ENCODE peak calls at places on chromosomes 11 and 22, in six cellular contexts. J is heart right ventricle, K is AG04450, N is retinal pigment epithelial cell, X is tibial artery, I is upper lobe of right lung. H is an unnamed sample.

GRCh38 chr11:77467993-77468392 is 5.9 kb downstream of the PAK1 start:
- DNase-seq in N (no peak), X (no peak), J (no peak), I (no peak), K (no peak), H (no peak)

GRCh38 chr22:44924724-44925123 is 85.1 kb downstream of the PHF21B start:
- DNase-seq in I (no peak), X (peak), N (no peak), K (no peak), J (no peak), H (no peak)

GRCh38 chr11:124942446-124943202 is 6.8 kb upstream of the HEPACAM start:
- DNase-seq in K (no peak), X (no peak), I (no peak), N (no peak), J (no peak), H (no peak)

GRCh38 chr11:130407978-130408377 is 20.4 kb downstream of the ADAMTS8 start:
- DNase-seq in J (peak), K (no peak), N (no peak), X (peak), I (no peak), H (no peak)

GRCh38 chr11:117538731-117539130 is 211.1 kb downstream of the CEP164 start:
- DNase-seq in N (no peak), K (no peak), J (no peak), X (no peak), I (no peak), H (no peak)

GRCh38 chr22:21984793-21985192 is 2.2 kb upstream of the TOP3B start:
- DNase-seq in I (no peak), J (no peak), K (no peak), X (no peak), N (no peak), H (no peak)

GRCh38 chr22:21015051-21016006 is at the start of gene P2RX6:
- DNase-seq in I (no peak), X (no peak), K (no peak), N (no peak), J (no peak), H (no peak)

GRCh38 chr22:38927033-38927789 is 30.2 kb upstream of the APOBEC3A start:
- DNase-seq in N (peak), I (peak), K (no peak), X (peak), J (peak), H (no peak)

GRCh38 chr22:27129266-27129665 is 471.9 kb downstream of the MIAT start:
- DNase-seq in K (no peak), I (no peak), N (no peak), J (no peak), X (no peak), H (no peak)

GRCh38 chr11:10267821-10268220 is 26.2 kb downstream of the SBF2 start:
- DNase-seq in I (no peak), N (no peak), J (no peak), X (no peak), K (no peak), H (no peak)

GRCh38 chr11:110092577-110093406 is at the start of gene ZC3H12C:
- DNase-seq in K (peak), X (peak), N (no peak), J (peak), I (peak), H (peak)

GRCh38 chr11:110091995-110092576 is 1.1 kb upstream of the ZC3H12C start:
- DNase-seq in J (no peak), I (no peak), N (no peak), X (no peak), K (no peak), H (no peak)

GRCh38 chr11:110095554-110095953 is 2.4 kb downstream of the ZC3H12C start:
- DNase-seq in J (no peak), I (no peak), N (no peak), K (no peak), X (no peak), H (no peak)

GRCh38 chr11:110094298-110095073 is 1.3 kb downstream of the ZC3H12C start:
- DNase-seq in X (no peak), J (no peak), N (no peak), K (no peak), I (no peak), H (no peak)

DNA sequence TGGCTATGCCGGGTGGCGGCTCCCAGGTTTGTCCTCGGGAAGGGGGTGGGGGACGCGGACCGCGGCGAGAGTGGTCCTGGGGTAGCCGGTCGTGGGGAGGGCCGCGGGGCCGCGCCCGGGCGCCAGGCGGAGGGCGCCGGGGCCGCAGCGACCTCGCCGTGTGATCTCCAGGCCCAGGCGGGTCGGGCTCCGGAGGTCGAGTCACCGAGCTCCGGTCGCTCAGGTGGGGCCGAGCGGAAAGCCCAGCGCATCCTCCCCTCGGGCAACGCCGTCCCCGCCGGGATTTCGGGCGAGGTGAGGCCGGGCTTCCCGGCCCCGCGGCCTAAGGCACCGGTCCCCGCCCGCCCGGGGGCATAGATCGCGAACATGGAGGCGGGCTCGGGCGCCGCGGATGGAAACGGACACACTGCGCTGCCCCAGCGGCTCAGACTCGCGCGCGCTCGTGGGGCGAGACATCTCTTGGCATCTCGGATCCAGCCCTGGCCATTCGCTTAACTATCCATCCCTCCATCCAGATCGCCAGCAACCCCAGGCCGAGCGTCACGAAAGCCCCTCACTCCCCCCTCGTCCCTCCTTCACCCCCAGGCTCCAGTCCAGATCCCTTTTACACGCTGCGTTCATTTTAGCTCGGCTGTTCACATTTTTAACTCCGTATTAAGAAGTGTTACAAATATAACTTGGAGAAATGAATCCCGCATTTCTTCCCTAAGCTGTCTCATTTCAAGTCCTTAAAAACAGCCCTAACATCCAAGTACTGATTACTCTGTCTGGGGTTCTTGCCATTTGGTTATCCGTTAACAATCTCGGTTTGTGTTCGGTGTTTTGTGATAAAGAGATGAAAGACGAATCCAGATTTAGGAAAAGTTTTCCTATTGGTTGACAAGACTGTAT is 460 bp downstream of the ZC3H12C start:
- DNase-seq in X (peak), I (peak), K (no peak), J (peak), N (no peak), H (no peak)
- TF ChIP-seq CTCF in X (no peak), I (no peak), K (no peak), J (no peak), N (no peak), H (no peak)

DNA sequence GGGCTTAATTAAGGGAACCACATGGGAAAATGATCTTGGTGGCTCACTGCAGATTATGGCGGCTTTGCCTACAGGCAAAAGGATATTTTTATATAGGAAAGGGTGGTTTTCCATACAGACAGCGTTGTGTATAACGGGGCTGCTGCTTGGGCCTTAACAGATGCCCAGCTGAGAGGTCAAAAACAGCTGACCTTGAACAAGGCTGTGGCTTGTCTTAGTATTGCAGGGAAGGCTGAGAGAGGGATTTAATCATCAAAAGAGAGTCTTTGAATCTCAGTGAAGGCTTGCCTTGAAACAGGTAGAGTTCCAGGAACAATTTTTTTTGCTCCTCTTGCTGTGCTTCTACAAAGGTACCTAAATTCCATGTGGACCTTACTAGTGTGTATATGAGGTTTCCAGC is 301.6 kb upstream of the C11orf87 start:
- DNase-seq in X (no peak), J (no peak), N (no peak), I (no peak), K (no peak), H (no peak)
- TF ChIP-seq CTCF in X (no peak), J (no peak), N (no peak), I (no peak), K (no peak), H (no peak)

GRCh38 chr11:102276302-102277182 is 40.7 kb upstream of the BIRC3 start:
- DNase-seq in N (no peak), X (no peak), I (no peak), K (no peak), J (no peak), H (no peak)

GRCh38 chr11:102284008-102284407 is 33.3 kb upstream of the BIRC3 start:
- DNase-seq in K (no peak), N (no peak), X (no peak), I (no peak), J (no peak), H (no peak)

GRCh38 chr11:102280237-102280833 is 36.9 kb upstream of the BIRC3 start:
- DNase-seq in I (no peak), J (no peak), K (no peak), X (no peak), N (no peak), H (no peak)

GRCh38 chr11:102283088-102283487 is 34.2 kb upstream of the BIRC3 start:
- DNase-seq in I (no peak), J (no peak), K (no peak), X (no peak), N (no peak), H (no peak)

DNA sequence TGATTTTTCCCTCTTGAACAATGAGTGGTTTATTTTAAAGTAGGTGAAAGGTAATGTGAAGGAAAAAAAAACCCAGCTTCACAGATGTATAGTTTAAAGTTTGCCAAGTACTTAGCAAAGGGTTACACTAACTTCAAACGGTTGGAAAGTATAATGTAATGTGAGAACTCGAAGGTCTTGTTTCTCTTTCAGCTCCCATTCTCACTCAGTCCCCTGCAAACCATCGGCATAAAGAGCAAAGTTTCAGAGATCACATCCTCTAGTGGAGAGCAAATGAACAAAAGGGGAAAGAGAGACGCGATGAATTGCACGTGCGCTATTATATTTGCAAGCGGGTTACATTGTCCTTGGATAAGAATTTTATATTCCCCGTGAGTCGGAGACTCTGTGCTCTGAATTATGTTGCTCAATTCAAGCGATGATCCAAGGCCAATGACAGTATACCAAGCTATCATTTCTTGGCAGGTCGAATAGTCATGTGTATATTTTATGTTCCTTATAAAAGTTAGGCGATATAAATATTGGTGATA is 37.6 kb upstream of the BIRC3 start:
- DNase-seq in I (no peak), N (no peak), X (no peak), K (peak), J (no peak), H (peak)
- TF ChIP-seq CTCF in I (peak), N (peak), X (peak), K (peak), J (no peak), H (peak)

GRCh38 chr11:119639642-119640205 is 89.3 kb downstream of the NECTIN1 start:
- DNase-seq in N (no peak), I (no peak), J (no peak), X (no peak), K (no peak), H (no peak)

GRCh38 chr11:119643212-119643877 is 85.7 kb downstream of the NECTIN1 start:
- DNase-seq in N (no peak), J (no peak), X (no peak), K (no peak), I (no peak), H (no peak)

GRCh38 chr11:119644502-119644901 is 84.5 kb downstream of the NECTIN1 start:
- DNase-seq in I (no peak), N (no peak), X (no peak), K (no peak), J (no peak), H (no peak)

GRCh38 chr11:119643878-119644225 is 85.1 kb downstream of the NECTIN1 start:
- DNase-seq in N (no peak), X (no peak), J (no peak), K (no peak), I (no peak), H (no peak)

DNA sequence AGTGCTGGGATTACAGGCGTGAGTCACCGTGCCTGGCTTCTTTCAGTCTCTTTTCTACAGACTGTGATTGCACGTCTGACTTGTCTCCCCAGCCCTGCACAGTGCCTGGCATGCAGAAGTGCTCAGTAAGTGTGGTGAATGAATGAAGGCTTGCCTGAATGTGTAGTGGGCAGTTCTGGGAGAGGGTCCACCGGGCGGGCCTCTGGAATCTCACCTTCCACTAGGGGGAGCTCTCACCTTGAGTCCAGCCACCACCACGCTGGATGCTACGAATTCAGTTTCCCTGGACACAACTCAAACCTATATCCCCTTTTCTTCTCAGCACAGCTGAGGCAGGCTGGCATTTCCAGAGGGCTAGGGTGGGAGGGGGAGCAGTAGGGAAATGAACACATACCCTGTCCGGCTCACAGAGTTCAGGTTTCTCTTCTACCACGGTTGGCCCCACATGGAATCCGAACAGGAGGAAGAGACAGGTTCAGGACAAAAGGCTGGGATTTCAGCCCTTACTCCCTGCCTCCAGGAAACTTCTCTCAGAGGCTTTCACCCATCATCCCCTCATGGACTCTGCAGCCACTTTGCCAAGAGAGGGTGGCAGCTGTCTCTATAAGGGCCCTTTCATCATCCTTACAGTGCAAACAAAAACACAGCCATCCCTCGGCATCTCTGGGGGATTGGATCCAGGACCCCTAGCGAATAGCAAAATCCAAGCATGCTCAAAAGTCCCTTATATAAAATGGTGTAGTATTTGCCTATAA is 86.8 kb downstream of the NECTIN1 start:
- DNase-seq in J (no peak), X (no peak), N (no peak), I (no peak), K (no peak), H (no peak)
- TF ChIP-seq CTCF in J (peak), X (peak), N (peak), I (peak), K (peak), H (peak)

GRCh38 chr11:90639687-90640086 is 416.8 kb upstream of the CHORDC1 start:
- DNase-seq in X (no peak), J (no peak), K (no peak), I (no peak), N (no peak), H (no peak)
- TF ChIP-seq CTCF in X (no peak), J (no peak), K (no peak), I (peak), N (peak), H (no peak)

DNA sequence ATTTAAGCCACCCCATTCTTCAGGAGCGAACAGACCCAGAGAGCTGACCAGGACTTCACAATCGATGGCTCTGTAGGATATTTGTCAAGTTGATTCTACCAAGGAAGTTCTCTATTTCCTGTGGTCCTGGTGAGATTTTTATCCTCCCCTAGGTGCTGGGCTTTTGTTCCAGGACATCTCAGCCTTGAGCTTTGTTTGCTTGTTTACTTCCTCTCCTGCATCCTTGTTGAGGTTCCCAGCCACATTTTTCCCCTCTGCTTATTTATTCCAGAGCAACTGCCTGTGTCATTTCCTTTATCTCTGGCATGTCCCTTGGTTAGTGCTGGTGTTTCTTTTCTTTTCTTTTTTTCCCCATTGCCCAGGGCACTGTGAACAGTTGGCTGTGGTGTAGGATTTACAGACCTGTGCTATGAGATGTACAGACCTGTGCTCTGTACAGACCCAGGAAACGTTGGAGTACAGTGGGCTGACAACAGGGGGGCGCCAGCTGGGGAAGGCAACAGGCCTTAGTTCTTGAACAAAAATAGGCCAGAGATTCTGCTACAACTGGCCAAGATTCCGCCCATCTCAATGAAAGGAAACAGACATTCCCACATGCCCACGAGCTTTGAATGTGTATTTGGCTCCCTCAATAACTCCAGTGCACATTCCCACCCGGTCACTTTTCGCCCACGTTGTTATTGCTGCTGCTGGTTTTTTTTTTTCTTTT is 235.9 kb upstream of the DDI1 start:
- DNase-seq in X (no peak), I (no peak), N (no peak), J (peak), K (no peak), H (no peak)
- TF ChIP-seq CTCF in X (no peak), I (no peak), N (no peak), J (no peak), K (no peak), H (no peak)

GRCh38 chr11:34997872-34998548 is 81.6 kb downstream of the PDHX start:
- DNase-seq in K (no peak), I (no peak), J (no peak), N (no peak), X (no peak), H (no peak)
- TF ChIP-seq CTCF in K (peak), I (peak), J (peak), N (peak), X (peak), H (peak)

GRCh38 chr22:17746916-17747315 is 27.4 kb downstream of the BID start:
- DNase-seq in I (no peak), K (no peak), X (no peak), J (no peak), N (no peak), H (no peak)

GRCh38 chr22:17744430-17744829 is 29.8 kb downstream of the BID start:
- DNase-seq in J (no peak), I (no peak), X (no peak), N (no peak), K (no peak), H (no peak)

GRCh38 chr22:17749605-17750395 is 24.5 kb downstream of the BID start:
- DNase-seq in J (no peak), I (peak), X (no peak), N (no peak), K (no peak), H (no peak)

GRCh38 chr22:17751596-17751995 is 22.7 kb downstream of the BID start:
- DNase-seq in I (no peak), N (no peak), X (no peak), J (no peak), K (no peak), H (no peak)

GRCh38 chr22:17748555-17749353 is 25.5 kb downstream of the BID start:
- DNase-seq in N (no peak), X (no peak), I (no peak), J (no peak), K (no peak), H (no peak)
- TF ChIP-seq CTCF in N (no peak), X (no peak), I (no peak), J (no peak), K (no peak), H (no peak)

DNA sequence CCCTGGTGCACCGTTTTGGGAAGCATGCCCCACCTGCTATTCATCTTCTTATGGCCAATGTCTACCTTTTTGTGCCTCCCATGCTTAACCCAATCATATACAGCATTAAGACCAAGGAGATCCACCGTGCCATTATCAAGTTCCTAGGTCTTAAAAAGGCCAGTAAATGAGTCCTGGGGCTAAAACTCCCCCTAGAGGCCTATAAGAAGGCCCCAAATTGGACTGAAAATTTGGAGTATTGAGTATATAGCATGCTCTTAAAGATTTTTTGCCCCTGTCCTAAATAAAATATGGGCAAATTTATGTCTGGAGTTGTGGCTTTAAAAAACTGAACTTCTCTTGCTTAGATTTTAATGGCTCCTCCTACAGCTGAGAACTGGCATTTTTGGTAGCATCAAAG is 6.6 kb downstream of the OR51M1 start:
- DNase-seq in N (no peak), K (no peak), X (no peak), I (no peak), J (no peak), H (no peak)
- TF ChIP-seq CTCF in N (peak), K (peak), X (no peak), I (no peak), J (no peak), H (peak)

GRCh38 chr11:78838417-78838816 is 263.8 kb upstream of the NARS2 start:
- DNase-seq in X (no peak), N (no peak), K (no peak), J (no peak), I (no peak), H (no peak)
- TF ChIP-seq CTCF in X (no peak), N (no peak), K (no peak), J (no peak), I (no peak), H (no peak)